ENCODE peak calls at places on chromosomes 6 and 20, in four cellular contexts. One of them, this sample, is unnamed.

GRCh38 chr6:157644043-157644810 is 178.8 kb upstream of the SNX9 start:
- DNase-seq in neural progenitor cell: no peak
- DNase-seq in K562: no peak
- DNase-seq in hepatocyte: no peak
- DNase-seq in this sample: peak

GRCh38 chr6:158715330-158716311 is 65.8 kb downstream of the SYTL3 start:
- DNase-seq in neural progenitor cell: no peak
- DNase-seq in K562: peak
- DNase-seq in hepatocyte: no peak
- DNase-seq in this sample: no peak

GRCh38 chr6:101730954-101731353 is 337.4 kb downstream of the GRIK2 start:
- DNase-seq in neural progenitor cell: no peak
- DNase-seq in K562: no peak
- DNase-seq in hepatocyte: no peak
- DNase-seq in this sample: no peak

GRCh38 chr6:6837541-6838080 is 249.1 kb downstream of the LY86 start:
- DNase-seq in neural progenitor cell: no peak
- DNase-seq in K562: no peak
- DNase-seq in hepatocyte: no peak
- DNase-seq in this sample: no peak

GRCh38 chr6:30752164-30752927 is 8.0 kb upstream of the IER3 start:
- DNase-seq in neural progenitor cell: no peak
- DNase-seq in K562: no peak
- DNase-seq in hepatocyte: peak
- DNase-seq in this sample: no peak

GRCh38 chr6:73263570-73263909 is 544 bp upstream of the KHDC1 start:
- DNase-seq in neural progenitor cell: no peak
- DNase-seq in K562: no peak
- DNase-seq in hepatocyte: no peak
- DNase-seq in this sample: no peak

GRCh38 chr20:15823718-15824117 is 749.5 kb downstream of the KIF16B start:
- DNase-seq in neural progenitor cell: no peak
- DNase-seq in K562: no peak
- DNase-seq in hepatocyte: no peak
- DNase-seq in this sample: no peak

GRCh38 chr6:2945069-2945452 is 26.3 kb downstream of the SERPINB6 start:
- DNase-seq in neural progenitor cell: no peak
- DNase-seq in K562: no peak
- DNase-seq in hepatocyte: no peak
- DNase-seq in this sample: no peak

GRCh38 chr20:43945391-43946205 is 30.9 kb downstream of the TOX2 start:
- DNase-seq in neural progenitor cell: no peak
- DNase-seq in K562: no peak
- DNase-seq in hepatocyte: no peak
- DNase-seq in this sample: no peak

GRCh38 chr20:24066075-24066700 is 77.6 kb upstream of the GGTLC1 start:
- DNase-seq in neural progenitor cell: no peak
- DNase-seq in K562: no peak
- DNase-seq in hepatocyte: no peak
- DNase-seq in this sample: no peak

GRCh38 chr6:39335780-39336541 is 13.5 kb upstream of the KCNK16 start:
- DNase-seq in neural progenitor cell: no peak
- DNase-seq in K562: no peak
- DNase-seq in hepatocyte: no peak
- DNase-seq in this sample: peak

GRCh38 chr6:4846387-4846786 is 70.2 kb downstream of the CDYL start:
- DNase-seq in neural progenitor cell: no peak
- DNase-seq in K562: no peak
- DNase-seq in hepatocyte: no peak
- DNase-seq in this sample: no peak

GRCh38 chr6:113649276-113649675 is 207.9 kb upstream of the MARCKS start:
- DNase-seq in neural progenitor cell: no peak
- DNase-seq in K562: no peak
- DNase-seq in hepatocyte: no peak
- DNase-seq in this sample: no peak

GRCh38 chr20:57701651-57702050 is 8.2 kb downstream of the PMEPA1 start:
- DNase-seq in neural progenitor cell: no peak
- DNase-seq in K562: no peak
- DNase-seq in hepatocyte: no peak
- DNase-seq in this sample: no peak

GRCh38 chr6:54700158-54700557 is 146.4 kb upstream of the FAM83B start:
- DNase-seq in neural progenitor cell: no peak
- DNase-seq in K562: no peak
- DNase-seq in hepatocyte: no peak
- DNase-seq in this sample: no peak

GRCh38 chr6:136309171-136309570 is 19.5 kb upstream of the BCLAF1 start:
- DNase-seq in neural progenitor cell: no peak
- DNase-seq in K562: no peak
- DNase-seq in hepatocyte: no peak
- DNase-seq in this sample: no peak

GRCh38 chr6:1598886-1599285 is 10.8 kb upstream of the FOXC1 start:
- DNase-seq in neural progenitor cell: no peak
- DNase-seq in K562: no peak
- DNase-seq in hepatocyte: no peak
- DNase-seq in this sample: no peak

GRCh38 chr20:51567622-51568021 is 25.1 kb upstream of the NFATC2 start:
- DNase-seq in neural progenitor cell: no peak
- DNase-seq in K562: no peak
- DNase-seq in hepatocyte: no peak
- DNase-seq in this sample: no peak

GRCh38 chr6:19444041-19444440 is 393.1 kb upstream of the ID4 start:
- DNase-seq in neural progenitor cell: no peak
- DNase-seq in K562: no peak
- DNase-seq in hepatocyte: no peak
- DNase-seq in this sample: no peak

GRCh38 chr6:166615059-166615770 is 11.8 kb downstream of the RPS6KA2 start:
- DNase-seq in neural progenitor cell: no peak
- DNase-seq in K562: no peak
- DNase-seq in hepatocyte: no peak
- DNase-seq in this sample: no peak

GRCh38 chr6:136718486-136718885 is 73.8 kb downstream of the MAP3K5 start:
- DNase-seq in neural progenitor cell: no peak
- DNase-seq in K562: no peak
- DNase-seq in hepatocyte: no peak
- DNase-seq in this sample: no peak

GRCh38 chr6:170086639-170087420 is 204.0 kb downstream of the DLL1 start:
- DNase-seq in neural progenitor cell: no peak
- DNase-seq in K562: no peak
- DNase-seq in hepatocyte: no peak
- DNase-seq in this sample: no peak

GRCh38 chr20:33719989-33720709 is at the start of gene PXMP4:
- DNase-seq in neural progenitor cell: peak
- DNase-seq in K562: peak
- DNase-seq in hepatocyte: peak
- DNase-seq in this sample: peak

GRCh38 chr20:58717278-58718091 is 24.9 kb downstream of the NPEPL1 start:
- DNase-seq in neural progenitor cell: no peak
- DNase-seq in K562: peak
- DNase-seq in hepatocyte: peak
- DNase-seq in this sample: peak

GRCh38 chr6:71194730-71195129 is 93.9 kb upstream of the OGFRL1 start:
- DNase-seq in neural progenitor cell: no peak
- DNase-seq in K562: no peak
- DNase-seq in hepatocyte: no peak
- DNase-seq in this sample: no peak

GRCh38 chr20:24117386-24117785 is 128.8 kb upstream of the GGTLC1 start:
- DNase-seq in neural progenitor cell: no peak
- DNase-seq in K562: no peak
- DNase-seq in hepatocyte: no peak
- DNase-seq in this sample: no peak

GRCh38 chr6:149843051-149843633 is 21.0 kb downstream of the LRP11 start:
- DNase-seq in neural progenitor cell: no peak
- DNase-seq in K562: no peak
- DNase-seq in hepatocyte: no peak
- DNase-seq in this sample: no peak

GRCh38 chr6:26286168-26286854 is 78.7 kb upstream of the BTN3A2 start:
- DNase-seq in neural progenitor cell: peak
- DNase-seq in K562: peak
- DNase-seq in hepatocyte: peak
- DNase-seq in this sample: peak

GRCh38 chr6:143090314-143091044 is 29.8 kb downstream of the AIG1 start:
- DNase-seq in neural progenitor cell: no peak
- DNase-seq in K562: no peak
- DNase-seq in hepatocyte: no peak
- DNase-seq in this sample: no peak

DNA sequence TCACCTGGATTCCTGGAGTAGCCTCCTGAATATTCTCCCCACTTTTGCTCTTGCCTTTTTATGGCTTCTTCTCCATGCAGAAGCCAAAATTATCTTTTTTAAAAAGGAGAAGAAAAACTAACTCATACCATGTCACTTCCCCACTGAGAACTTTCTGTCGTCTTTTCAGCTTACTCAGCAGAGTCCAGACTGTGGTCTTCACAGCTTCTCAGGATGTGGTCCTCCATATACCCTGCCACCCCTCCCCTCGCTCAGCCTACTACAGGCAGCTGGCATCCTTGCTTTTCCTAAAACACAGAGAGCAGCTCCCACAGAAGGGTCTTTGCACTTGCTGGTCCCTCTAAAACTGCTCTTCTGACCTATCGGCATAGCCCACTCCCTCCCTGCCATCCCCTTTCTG is 89.4 kb upstream of the ISM1 start:
- DNase-seq in neural progenitor cell: no peak
- DNase-seq in K562: no peak
- DNase-seq in hepatocyte: no peak
- DNase-seq in this sample: no peak
- H3K4me2 ChIP-seq in neural progenitor cell: no peak
- H3K4me2 ChIP-seq in K562: no peak
- H3K4me2 ChIP-seq in hepatocyte: no peak
- H3K4me2 ChIP-seq in this sample: no peak

GRCh38 chr6:8064638-8065518 is 689 bp upstream of the BLOC1S5 start:
- DNase-seq in neural progenitor cell: no peak
- DNase-seq in K562: no peak
- DNase-seq in hepatocyte: peak
- DNase-seq in this sample: peak
- TF ChIP-seq CTCF in neural progenitor cell: no peak
- TF ChIP-seq CTCF in K562: no peak
- TF ChIP-seq CTCF in hepatocyte: peak
- TF ChIP-seq CTCF in this sample: no peak

GRCh38 chr6:35602133-35602946 is 86.4 kb downstream of the FKBP5 start:
- DNase-seq in neural progenitor cell: no peak
- DNase-seq in K562: no peak
- DNase-seq in hepatocyte: peak
- DNase-seq in this sample: no peak
- H2AFZ ChIP-seq in neural progenitor cell: no peak
- H2AFZ ChIP-seq in K562: no peak
- H2AFZ ChIP-seq in hepatocyte: no peak
- H2AFZ ChIP-seq in this sample: no peak

GRCh38 chr20:61902213-61902869 is 163.3 kb downstream of the TAF4 start:
- DNase-seq in neural progenitor cell: no peak
- DNase-seq in K562: no peak
- DNase-seq in hepatocyte: no peak
- DNase-seq in this sample: no peak

GRCh38 chr20:61899971-61900370 is 165.7 kb downstream of the TAF4 start:
- DNase-seq in neural progenitor cell: no peak
- DNase-seq in K562: no peak
- DNase-seq in hepatocyte: no peak
- DNase-seq in this sample: no peak

GRCh38 chr20:61903575-61904340 is 161.9 kb downstream of the TAF4 start:
- DNase-seq in neural progenitor cell: no peak
- DNase-seq in K562: no peak
- DNase-seq in hepatocyte: no peak
- DNase-seq in this sample: no peak

GRCh38 chr20:61900376-61901293 is 165.0 kb downstream of the TAF4 start:
- DNase-seq in neural progenitor cell: no peak
- DNase-seq in K562: no peak
- DNase-seq in hepatocyte: no peak
- DNase-seq in this sample: no peak

DNA sequence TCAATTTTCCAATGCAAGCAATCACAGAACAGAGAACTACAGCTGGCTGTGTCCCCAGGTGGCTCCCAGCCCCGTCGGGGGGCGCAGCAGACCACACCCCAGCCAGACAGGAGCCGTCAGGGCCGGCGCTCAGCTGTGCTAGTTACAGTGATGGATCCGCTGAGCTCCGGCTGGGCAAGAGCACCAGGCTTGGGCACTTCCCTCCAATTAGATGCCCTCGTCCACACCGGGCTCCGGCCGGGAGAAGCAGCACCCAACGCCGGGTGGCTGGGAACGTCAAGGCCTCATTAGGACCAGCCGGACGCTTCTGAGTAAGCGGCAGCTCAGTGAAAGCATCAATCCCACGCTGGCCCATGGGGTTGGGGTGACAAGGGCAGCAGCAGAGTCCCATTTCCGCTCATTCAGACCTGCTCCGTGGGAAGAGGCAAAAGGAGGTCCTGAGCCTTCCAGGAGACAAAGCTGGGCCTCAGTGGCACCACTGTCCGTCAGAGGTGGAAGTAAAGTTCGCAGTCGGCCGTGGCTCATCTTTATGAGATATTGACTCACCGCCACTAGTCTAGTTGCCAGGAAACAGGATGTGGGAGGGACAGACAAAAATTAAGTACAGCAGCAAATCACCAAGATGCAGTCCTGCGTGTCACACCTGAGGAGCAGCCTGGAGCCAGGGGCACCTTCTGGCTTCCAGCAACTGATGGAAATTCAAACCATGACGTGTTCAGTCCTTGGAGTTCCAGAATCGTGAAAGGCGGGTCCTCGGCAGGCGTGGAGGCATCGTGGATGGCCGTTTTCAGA is 164.1 kb downstream of the TAF4 start:
- DNase-seq in neural progenitor cell: no peak
- DNase-seq in K562: no peak
- DNase-seq in hepatocyte: no peak
- DNase-seq in this sample: no peak
- H3K4me2 ChIP-seq in neural progenitor cell: no peak
- H3K4me2 ChIP-seq in K562: no peak
- H3K4me2 ChIP-seq in hepatocyte: no peak
- H3K4me2 ChIP-seq in this sample: no peak

This sample was measured in DND-41.